ENCODE peak calls at places on chromosome 17, in seven cellular contexts. T is psoas muscle, F is H9, A is lower lobe of right lung, E is A549, U is colonic mucosa, Z is heart right ventricle. J is an unnamed sample. For H3K4me1, the result is how much of the 10 kb centered on the place peaks cover.

GRCh38 chr17:47840742-47841487 is at the start of gene SCRN2:
- DNase-seq in T (peak), F (peak), A (peak), E (peak), U (peak), Z (peak), J (peak)

GRCh38 chr17:74485012-74485743 is 18.7 kb downstream of the CD300A start:
- DNase-seq in T (no peak), F (peak), A (no peak), E (no peak), U (no peak), Z (no peak), J (no peak)

GRCh38 chr17:7225711-7226331 is 6.1 kb downstream of the ACADVL start:
- DNase-seq in T (no peak), F (no peak), A (no peak), E (no peak), U (no peak), Z (no peak), J (no peak)

GRCh38 chr17:73371285-73371684 is 59.5 kb upstream of the CDC42EP4 start:
- DNase-seq in T (no peak), F (no peak), A (no peak), E (no peak), U (no peak), Z (no peak), J (no peak)

GRCh38 chr17:10631048-10631700 is 25.9 kb downstream of the MYH3 start:
- DNase-seq in T (no peak), F (peak), A (no peak), E (peak), U (peak), Z (no peak), J (no peak)

GRCh38 chr17:58969156-58969555 is 137.5 kb downstream of the TRIM37 start:
- DNase-seq in T (no peak), F (no peak), A (no peak), E (no peak), U (no peak), Z (no peak), J (no peak)

GRCh38 chr17:39600469-39601009 is 7.2 kb downstream of the NEUROD2 start:
- DNase-seq in T (no peak), F (peak), A (no peak), E (no peak), U (no peak), Z (no peak), J (no peak)

GRCh38 chr17:4389079-4389478 is 22.6 kb upstream of the UBE2G1 start:
- DNase-seq in T (no peak), F (peak), A (no peak), E (no peak), U (no peak), Z (no peak), J (no peak)

GRCh38 chr17:4573682-4574081 is 10.6 kb upstream of the SMTNL2 start:
- DNase-seq in T (peak), F (no peak), A (no peak), E (peak), U (no peak), Z (peak), J (no peak)

GRCh38 chr17:77736207-77736600 is 222.3 kb upstream of the TNRC6C start:
- DNase-seq in T (no peak), F (peak), A (no peak), E (no peak), U (peak), Z (no peak), J (peak)

GRCh38 chr17:59165933-59166342 is 10.4 kb downstream of the PRR11 start:
- DNase-seq in T (no peak), F (peak), A (no peak), E (peak), U (no peak), Z (no peak), J (no peak)

GRCh38 chr17:4786516-4786915 is 352 bp upstream of the VMO1 start:
- DNase-seq in T (no peak), F (no peak), A (no peak), E (no peak), U (no peak), Z (no peak), J (no peak)

GRCh38 chr17:49980703-49981197 is 11.8 kb downstream of the DLX4 start:
- DNase-seq in T (no peak), F (peak), A (no peak), E (no peak), U (no peak), Z (no peak), J (no peak)

GRCh38 chr17:79065105-79065670 is 9.4 kb upstream of the ENGASE start:
- DNase-seq in T (no peak), F (peak), A (no peak), E (peak), U (peak), Z (no peak), J (no peak)

GRCh38 chr17:78751447-78752067 is 30.5 kb downstream of the CYTH1 start:
- DNase-seq in T (no peak), F (no peak), A (no peak), E (no peak), U (no peak), Z (no peak), J (no peak)

GRCh38 chr17:44969144-44969780 is 1.2 kb upstream of the C1QL1 start:
- DNase-seq in T (no peak), F (peak), A (no peak), E (no peak), U (no peak), Z (no peak), J (no peak)

GRCh38 chr17:70110443-70110880 is 35.4 kb downstream of the KCNJ16 start:
- DNase-seq in T (no peak), F (no peak), A (no peak), E (no peak), U (no peak), Z (no peak), J (peak)

GRCh38 chr17:7561028-7561575 is 617 bp upstream of the SENP3 start:
- DNase-seq in T (peak), F (peak), A (peak), E (peak), U (peak), Z (peak), J (peak)

GRCh38 chr17:74736423-74737298 is at the start of gene RAB37:
- DNase-seq in T (peak), F (peak), A (peak), E (peak), U (peak), Z (peak), J (peak)

GRCh38 chr17:73867056-73867455 is 222.8 kb upstream of the SDK2 start:
- DNase-seq in T (no peak), F (no peak), A (no peak), E (no peak), U (no peak), Z (no peak), J (no peak)

GRCh38 chr17:76852843-76853242 is 15.4 kb upstream of the MGAT5B start:
- DNase-seq in T (no peak), F (no peak), A (no peak), E (no peak), U (no peak), Z (no peak), J (no peak)

GRCh38 chr17:74987909-74988711 is 678 bp downstream of the CDR2L start:
- DNase-seq in T (peak), F (peak), A (peak), E (peak), U (peak), Z (peak), J (peak)

GRCh38 chr17:73533127-73533526 is 111.1 kb downstream of the SDK2 start:
- DNase-seq in T (peak), F (no peak), A (no peak), E (no peak), U (no peak), Z (peak), J (peak)

GRCh38 chr17:64126918-64127317 is 3.0 kb downstream of the ERN1 start:
- DNase-seq in T (no peak), F (no peak), A (no peak), E (no peak), U (no peak), Z (no peak), J (no peak)

GRCh38 chr17:64336760-64337413 is 53.8 kb downstream of the PECAM1 start:
- DNase-seq in T (no peak), F (peak), A (no peak), E (no peak), U (no peak), Z (no peak), J (no peak)

GRCh38 chr17:11412653-11413052 is 171.6 kb downstream of the SHISA6 start:
- DNase-seq in T (no peak), F (no peak), A (no peak), E (no peak), U (peak), Z (no peak), J (no peak)

GRCh38 chr17:9183297-9183696 is 162.0 kb downstream of the NTN1 start:
- DNase-seq in T (no peak), F (no peak), A (no peak), E (no peak), U (no peak), Z (no peak), J (no peak)

GRCh38 chr17:17385502-17385901 is 82.3 kb downstream of the NT5M start:
- DNase-seq in T (peak), F (no peak), A (no peak), E (no peak), U (no peak), Z (peak), J (no peak)

GRCh38 chr17:70535986-70536385 is 366.7 kb downstream of the KCNJ2 start:
- DNase-seq in T (no peak), F (no peak), A (no peak), E (no peak), U (no peak), Z (no peak), J (no peak)

GRCh38 chr17:4417129-4417667 is 16.5 kb upstream of the SPNS3 start:
- DNase-seq in T (no peak), F (no peak), A (no peak), E (no peak), U (no peak), Z (no peak), J (no peak)

GRCh38 chr17:19290047-19290705 is 53.0 kb downstream of the EPN2 start:
- DNase-seq in T (no peak), F (no peak), A (no peak), E (no peak), U (no peak), Z (no peak), J (no peak)

GRCh38 chr17:64209983-64210382 is 53.1 kb downstream of the TEX2 start:
- DNase-seq in T (no peak), F (peak), A (no peak), E (no peak), U (no peak), Z (no peak), J (no peak)

GRCh38 chr17:48025904-48026502 is 11.6 kb downstream of the COPZ2 start:
- DNase-seq in T (no peak), F (no peak), A (no peak), E (peak), U (peak), Z (no peak), J (no peak)

GRCh38 chr17:1120596-1121441 is 59.0 kb downstream of the ABR start:
- DNase-seq in T (no peak), F (no peak), A (no peak), E (no peak), U (no peak), Z (no peak), J (no peak)

GRCh38 chr17:35730400-35731005 is 936 bp upstream of the RASL10B start:
- DNase-seq in T (no peak), F (no peak), A (no peak), E (no peak), U (no peak), Z (no peak), J (no peak)

GRCh38 chr17:65956814-65957213 is 235.1 kb downstream of the CEP112 start:
- DNase-seq in T (no peak), F (no peak), A (no peak), E (no peak), U (no peak), Z (no peak), J (no peak)

DNA sequence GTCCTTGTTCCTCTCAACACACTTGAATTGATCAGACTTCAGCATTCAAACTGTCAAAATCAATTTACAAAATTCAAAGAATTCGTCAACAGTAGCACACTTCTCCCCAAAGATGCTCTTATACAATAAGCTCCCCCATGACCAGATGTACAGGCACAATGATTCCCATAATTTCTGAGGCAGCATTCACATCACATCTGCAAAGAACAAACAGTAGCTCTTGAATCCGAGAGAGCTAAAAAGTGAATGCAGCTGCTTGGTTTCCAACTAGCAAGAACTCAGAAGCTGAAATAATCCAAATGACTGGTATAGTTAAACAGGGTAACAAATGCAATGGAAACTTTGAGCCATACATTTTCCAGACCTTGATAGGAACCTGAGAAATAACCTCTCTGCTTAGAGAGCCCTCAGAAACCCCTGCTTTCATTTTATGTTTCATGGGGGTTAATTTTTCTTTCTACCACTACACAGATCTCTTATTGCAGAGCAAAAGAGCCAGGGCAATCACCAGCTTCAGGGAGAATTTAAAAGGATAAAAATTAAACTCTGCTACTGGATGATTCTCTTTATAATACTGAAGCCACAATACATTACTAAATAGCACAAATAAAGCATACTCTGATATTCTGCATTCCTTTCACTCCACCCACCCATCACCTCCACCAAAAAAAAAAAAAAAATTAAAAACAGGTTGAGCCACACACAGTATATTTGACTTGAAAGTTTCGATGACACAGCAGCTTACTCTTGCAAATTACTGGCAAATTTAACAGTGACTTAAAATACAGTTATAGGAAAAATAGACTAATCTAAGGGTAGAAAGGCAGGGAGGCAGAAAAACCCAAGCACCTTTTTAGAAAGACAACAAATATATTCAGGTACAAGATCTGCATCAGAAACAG is 23.1 kb upstream of the TMEM97 start:
- DNase-seq in T (no peak), F (no peak), A (no peak), E (no peak), U (no peak), Z (no peak), J (no peak)
- H3K27ac ChIP-seq in T (no peak), F (no peak), A (no peak), E (no peak), U (no peak), Z (no peak), J (no peak)

DNA sequence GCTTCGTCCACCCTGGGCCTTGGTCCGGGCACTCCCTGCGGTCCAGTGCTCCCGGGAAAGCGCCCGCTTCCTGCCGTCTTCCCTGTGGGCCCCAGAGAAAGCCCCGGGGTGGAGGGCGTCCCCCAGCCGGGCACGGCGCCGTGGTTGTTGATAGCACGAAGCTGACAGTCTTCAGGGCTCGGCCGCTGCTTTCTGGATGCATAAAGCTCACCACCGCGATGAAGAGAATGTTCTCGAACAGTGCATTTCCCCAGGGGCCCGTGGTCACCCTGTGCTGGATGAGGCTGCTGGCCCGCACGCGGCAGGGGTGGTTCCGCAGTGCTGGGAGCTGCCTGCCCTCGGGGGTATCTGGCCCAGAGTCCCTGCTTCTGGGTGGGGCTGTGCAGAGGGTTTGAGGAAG is 53.2 kb downstream of the BAHCC1 start:
- DNase-seq in T (no peak), F (no peak), A (no peak), E (no peak), U (no peak), Z (no peak), J (no peak)
- H3K4me1 ChIP-seq in T (under half), F (under half), A (under half), E (under half), U (under half), Z (under half), J (under half)

DNA sequence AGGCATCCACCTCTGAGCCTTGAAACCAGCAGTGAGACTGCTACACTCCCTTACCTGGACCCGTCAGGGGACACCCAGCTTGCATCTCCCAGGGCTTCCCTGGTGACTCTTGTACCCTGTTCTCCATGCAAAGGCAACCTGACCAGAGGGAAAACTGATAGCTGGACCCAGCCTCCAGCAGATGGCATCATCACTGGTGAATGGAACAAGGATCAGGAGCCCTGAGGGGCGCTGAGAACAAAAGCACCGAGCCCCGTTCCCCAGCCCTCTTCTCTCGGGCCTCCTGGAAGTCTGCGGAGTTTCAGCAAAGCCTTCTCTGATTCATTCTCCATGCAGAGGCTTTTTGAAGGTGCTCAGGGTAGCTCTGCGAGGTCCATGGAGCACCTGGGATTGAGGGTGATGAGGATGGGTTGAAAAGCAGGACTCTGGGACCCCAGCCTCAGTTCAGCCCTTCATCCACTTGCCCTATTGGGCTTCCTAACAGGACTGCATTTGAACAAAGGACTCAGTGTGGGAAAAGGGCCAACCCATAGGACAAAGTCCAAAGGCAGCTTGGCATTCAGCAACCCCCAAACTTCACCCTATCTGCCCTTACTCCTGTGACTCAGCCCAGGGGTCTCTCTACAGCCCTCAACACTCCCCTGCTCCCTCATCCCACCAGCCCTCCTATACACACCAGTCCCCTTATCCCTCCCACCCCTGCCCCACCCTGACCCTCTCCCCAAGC is 45.0 kb upstream of the LHX1 start:
- DNase-seq in T (no peak), F (no peak), A (no peak), E (no peak), U (no peak), Z (no peak), J (no peak)
- TF ChIP-seq CTCF in T (no peak), F (peak), A (no peak), E (peak), U (no peak), Z (no peak), J (no peak)

GRCh38 chr17:31385428-31386285 is 5.8 kb upstream of the RAB11FIP4 start:
- DNase-seq in T (no peak), F (no peak), A (no peak), E (no peak), U (no peak), Z (no peak), J (no peak)
- H3K27ac ChIP-seq in T (no peak), F (no peak), A (no peak), E (no peak), U (no peak), Z (no peak), J (no peak)

GRCh38 chr17:72121164-72122001 is 563 bp downstream of the SOX9 start:
- DNase-seq in T (peak), F (peak), A (peak), E (peak), U (peak), Z (peak), J (peak)

GRCh38 chr17:72119963-72120877 is 600 bp upstream of the SOX9 start:
- DNase-seq in T (peak), F (peak), A (no peak), E (no peak), U (peak), Z (peak), J (peak)

GRCh38 chr17:72122002-72122310 is 1.1 kb downstream of the SOX9 start:
- DNase-seq in T (no peak), F (no peak), A (no peak), E (no peak), U (no peak), Z (no peak), J (no peak)

GRCh38 chr17:72119280-72119962 is 1.4 kb upstream of the SOX9 start:
- DNase-seq in T (no peak), F (no peak), A (no peak), E (no peak), U (no peak), Z (no peak), J (no peak)

GRCh38 chr17:72120878-72121163 is at the start of gene SOX9:
- DNase-seq in T (peak), F (peak), A (peak), E (peak), U (peak), Z (peak), J (peak)
- H3K4me1 ChIP-seq in T (under half), F (under half), A (under half), E (under half), U (under half), Z (under half), J (under half)

DNA sequence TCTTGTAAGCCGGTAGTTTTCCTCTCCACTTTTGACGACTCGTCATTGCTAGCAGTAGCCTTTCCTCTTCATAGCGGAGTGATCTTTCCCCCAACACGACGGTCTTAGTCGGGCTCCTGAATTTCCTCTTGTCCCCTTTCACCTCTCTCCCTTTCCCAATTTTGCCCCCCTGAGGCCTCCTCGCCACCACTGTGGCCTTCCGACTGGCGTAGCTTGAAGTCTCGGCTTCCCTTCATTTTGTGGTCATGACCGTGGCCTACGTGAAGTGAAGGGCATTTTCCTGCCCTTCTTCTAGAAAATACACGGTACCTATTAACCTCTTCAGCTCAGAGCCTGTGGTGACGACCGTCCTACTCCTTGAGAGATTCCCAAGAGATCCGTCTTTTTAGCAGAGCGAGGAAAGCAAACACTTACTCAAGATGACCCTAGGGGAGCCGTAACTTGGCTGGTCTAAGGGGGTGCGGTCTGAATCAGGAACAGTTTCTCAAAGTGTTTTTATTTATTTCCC is 791 bp downstream of the PRKAR1A start:
- DNase-seq in T (no peak), F (no peak), A (no peak), E (peak), U (peak), Z (no peak), J (peak)
- TF ChIP-seq CTCF in T (no peak), F (no peak), A (no peak), E (no peak), U (no peak), Z (no peak), J (no peak)